ENCODE peak calls at places on chromosomes 11 and 22, in four cellular contexts. O, X, Z and E are unnamed samples.

GRCh38 chr11:107732327-107733051 is 20.6 kb upstream of the SLN start:
- DNase-seq in Z (no peak), O (peak; percentile 21), X (no peak), E (no peak)

GRCh38 chr22:35883028-35883620 is 145.5 kb downstream of the RBFOX2 start:
- DNase-seq in Z (no peak), O (no peak), X (peak; percentile 78), E (no peak)

GRCh38 chr22:37485714-37486223 is 415 bp downstream of the MFNG start:
- DNase-seq in O (no peak), Z (no peak), X (peak; percentile 27), E (peak; percentile 54)

GRCh38 chr11:15613799-15614198 is 499.1 kb downstream of the INSC start:
- DNase-seq in O (no peak), X (no peak), Z (no peak), E (no peak)

GRCh38 chr11:134988495-134988894 is 576.5 kb upstream of the B3GAT1 start:
- DNase-seq in O (no peak), X (no peak), Z (no peak), E (no peak)

GRCh38 chr11:45163956-45164575 is 17.6 kb downstream of the PRDM11 start:
- DNase-seq in Z (peak; percentile 46), X (peak; percentile 10), O (no peak), E (no peak)

GRCh38 chr11:98101329-98101728 is 919.4 kb upstream of the CNTN5 start:
- DNase-seq in X (no peak), Z (no peak), O (no peak), E (no peak)

GRCh38 chr11:119065369-119065768 is 2.2 kb upstream of the VPS11 start:
- DNase-seq in X (peak; percentile 31), Z (no peak), O (no peak), E (no peak)

GRCh38 chr11:39673994-39674393 is 1785.5 kb downstream of the LRRC4C start:
- DNase-seq in X (no peak), Z (no peak), O (no peak), E (no peak)

GRCh38 chr11:6576471-6577373 is 26.7 kb downstream of the RRP8 start:
- DNase-seq in O (no peak), X (peak; percentile 84), Z (peak; percentile 83), E (no peak)

GRCh38 chr11:94144233-94144632 is 15.6 kb downstream of the PANX1 start:
- DNase-seq in X (no peak), Z (no peak), O (no peak), E (no peak)

GRCh38 chr11:118907749-118908106 is 18.0 kb downstream of the BCL9L start:
- DNase-seq in Z (no peak), O (no peak), X (no peak), E (no peak)

DNA sequence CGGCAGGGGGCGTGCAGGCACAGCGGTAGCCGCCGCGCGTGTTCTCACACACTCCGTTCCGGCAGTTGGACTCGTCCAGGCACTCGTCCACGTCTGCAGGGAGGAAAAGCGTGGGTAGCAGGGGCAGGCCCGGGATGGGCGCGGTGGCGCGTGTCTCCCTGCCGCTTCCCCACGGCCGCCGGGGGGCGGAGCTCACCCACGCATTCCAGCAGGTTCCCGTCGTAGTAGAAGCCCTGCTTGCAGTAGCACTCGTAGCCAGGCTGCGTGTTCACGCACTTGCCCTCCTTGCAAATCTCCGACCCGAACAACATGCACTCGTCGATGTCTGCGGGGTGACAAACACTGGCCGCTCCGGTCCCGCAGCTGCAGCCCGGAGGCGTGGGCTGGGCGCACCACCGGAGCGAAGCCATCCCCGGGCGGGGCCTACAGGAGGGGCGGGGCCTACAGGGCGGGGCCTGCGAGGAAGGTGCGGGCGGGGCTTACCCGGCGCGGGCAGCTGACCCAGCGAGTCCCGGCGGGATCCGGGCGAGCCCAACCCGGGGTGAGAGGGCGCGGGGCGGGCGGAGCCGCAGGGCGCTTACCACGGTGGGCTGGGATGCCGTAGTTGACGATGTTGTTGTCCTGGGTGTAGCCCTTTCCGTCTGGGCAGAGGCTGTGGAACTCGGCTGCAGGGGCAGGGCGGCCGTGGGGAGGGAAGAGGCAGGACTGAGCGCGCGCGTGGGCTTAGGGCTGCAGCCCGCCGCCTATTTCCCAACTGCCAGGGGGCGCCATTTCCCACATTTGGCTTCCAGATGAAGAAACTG is 15.6 kb downstream of the SCYL1 start:
- DNase-seq in X (peak; percentile 90), Z (peak; percentile 95), O (peak; percentile 71), E (peak; percentile 99)
- TF ChIP-seq POLR2AphosphoS5 in X (peak; percentile 33), Z (peak; percentile 66), O (peak; percentile 68), E (peak; percentile 43)

GRCh38 chr11:121451982-121452608 is at the start of gene SORL1:
- DNase-seq in X (peak; percentile 26), Z (peak; percentile 85), O (no peak), E (peak; percentile 52)
- TF ChIP-seq POLR2A in X (no peak), Z (no peak), O (peak; percentile 87), E (peak; percentile 77)

DNA sequence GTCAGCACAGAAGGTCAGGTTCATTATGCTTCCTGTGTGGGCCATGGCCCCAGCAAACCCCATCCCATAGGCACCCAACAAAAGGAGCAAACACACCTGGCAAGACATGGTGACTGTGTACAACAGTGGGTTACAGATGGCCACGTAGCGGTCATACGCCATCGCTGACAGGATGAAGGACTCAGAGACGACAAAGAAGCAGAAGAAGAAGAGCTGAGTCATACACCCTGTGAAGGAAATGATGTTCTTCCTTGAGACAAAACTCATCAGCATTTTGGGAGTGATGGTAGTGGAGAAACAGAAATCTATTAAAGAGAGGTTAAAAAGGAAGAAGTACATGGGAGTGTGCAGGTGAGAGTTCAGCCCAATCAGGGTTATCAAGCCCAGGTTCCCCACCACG is 309 bp downstream of the OR8B12 start:
- DNase-seq in O (no peak), X (no peak), Z (no peak), E (no peak)
- TF ChIP-seq POLR2AphosphoS5 in O (no peak), X (no peak), Z (no peak), E (no peak)

GRCh38 chr11:95297680-95298452 is 66.9 kb upstream of the SESN3 start:
- DNase-seq in Z (no peak), X (no peak), O (no peak), E (no peak)

GRCh38 chr11:95302211-95302610 is 71.2 kb upstream of the SESN3 start:
- DNase-seq in O (no peak), X (no peak), Z (no peak), E (no peak)

GRCh38 chr11:95304777-95305176 is 73.8 kb upstream of the SESN3 start:
- DNase-seq in O (no peak), X (no peak), Z (no peak), E (no peak)

GRCh38 chr11:95299078-95299611 is 68.1 kb upstream of the SESN3 start:
- DNase-seq in Z (no peak), O (no peak), X (no peak), E (no peak)

DNA sequence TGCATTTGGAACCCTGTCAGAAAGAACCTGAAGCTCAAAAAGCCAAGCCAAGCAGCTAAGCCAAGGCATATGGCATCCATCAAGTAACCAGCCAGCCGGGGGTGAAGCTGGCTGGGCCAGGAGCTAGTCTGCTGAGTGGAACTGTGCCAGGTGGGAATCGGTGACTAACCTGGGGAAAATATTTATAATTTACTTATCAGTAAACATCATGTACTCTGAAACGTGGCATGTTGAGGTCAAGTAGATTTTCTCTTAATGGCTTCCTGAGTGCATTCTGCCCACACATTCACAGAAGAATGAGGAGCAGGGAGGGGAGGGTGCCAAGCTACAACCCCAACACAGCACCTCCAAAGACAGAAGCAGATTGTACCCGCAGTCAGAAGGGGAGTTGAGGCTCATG is 70.5 kb upstream of the SESN3 start:
- DNase-seq in X (no peak), Z (no peak), O (no peak), E (no peak)
- TF ChIP-seq POLR2A in X (no peak), Z (no peak), O (no peak), E (no peak)

GRCh38 chr11:8721740-8722139 is 39.1 kb downstream of the RPL27A start:
- DNase-seq in O (no peak), X (no peak), Z (no peak), E (no peak)
- TF ChIP-seq POLR2AphosphoS5 in O (no peak), X (no peak), Z (no peak), E (no peak)

DNA sequence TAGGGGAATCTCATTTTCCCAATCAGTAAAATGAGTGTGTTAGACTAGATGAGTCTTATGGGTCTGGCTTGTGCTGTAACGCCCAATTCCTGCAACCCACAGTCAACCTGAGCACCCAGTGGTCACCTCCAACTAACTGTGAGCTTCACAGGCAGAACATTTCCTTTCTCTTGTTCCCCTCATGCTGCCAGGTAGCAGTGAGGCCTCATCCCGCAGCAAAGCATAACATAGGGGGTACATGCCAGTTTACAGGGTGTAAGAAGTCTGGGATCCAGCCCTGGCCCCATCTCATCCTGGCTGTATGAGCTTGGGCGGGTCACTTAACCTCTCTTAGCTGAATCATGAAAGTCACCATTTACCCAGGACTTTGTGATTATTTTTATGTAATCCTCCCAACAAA is 3.7 kb downstream of the EFEMP2 start:
- DNase-seq in Z (no peak), X (no peak), O (no peak), E (no peak)
- TF ChIP-seq POLR2A in Z (no peak), X (no peak), O (no peak), E (no peak)

GRCh38 chr11:72007089-72007476 is 8.4 kb downstream of the IL18BP start:
- DNase-seq in X (no peak), Z (peak; percentile 59), O (no peak), E (no peak)
- TF ChIP-seq POLR2AphosphoS5 in X (no peak), Z (no peak), O (no peak), E (no peak)

DNA sequence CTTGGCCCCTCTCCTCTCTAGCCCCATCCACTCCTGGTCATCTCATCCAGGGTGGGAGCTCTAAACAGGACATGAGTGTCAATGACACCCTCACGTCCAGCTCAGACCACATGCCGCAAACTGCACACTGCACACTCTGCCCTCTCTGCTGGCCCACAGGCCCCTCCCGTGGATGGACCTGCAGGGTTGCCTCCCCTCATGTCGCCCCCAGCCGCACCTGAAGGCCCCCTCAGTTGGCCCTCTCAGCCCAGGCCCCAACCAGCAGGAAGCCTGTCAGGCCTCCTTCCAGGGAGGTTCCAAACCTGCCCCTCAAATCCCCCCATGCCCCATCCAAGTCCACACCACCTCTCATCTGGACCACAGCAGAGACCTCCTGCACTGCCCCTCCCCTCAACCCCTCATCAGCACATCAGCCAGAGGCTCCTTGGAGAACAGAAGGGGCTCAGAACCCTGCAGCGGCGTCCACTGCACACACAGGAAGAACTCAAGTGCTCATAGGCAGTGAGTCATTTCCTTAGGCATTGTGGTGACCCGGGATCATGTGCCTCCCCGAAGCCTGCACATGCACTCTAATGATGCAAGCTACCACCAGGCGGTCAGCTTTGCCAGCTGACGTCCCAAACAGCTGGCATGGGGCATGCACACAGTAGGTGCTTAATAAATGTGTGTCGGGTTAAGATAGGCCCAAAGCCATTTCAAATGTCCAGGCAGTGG is 12.9 kb upstream of the CDKN1C start:
- DNase-seq in O (no peak), X (peak; percentile 88), Z (peak; percentile 83), E (no peak)
- TF ChIP-seq POLR2A in O (no peak), X (no peak), Z (no peak), E (no peak)

DNA sequence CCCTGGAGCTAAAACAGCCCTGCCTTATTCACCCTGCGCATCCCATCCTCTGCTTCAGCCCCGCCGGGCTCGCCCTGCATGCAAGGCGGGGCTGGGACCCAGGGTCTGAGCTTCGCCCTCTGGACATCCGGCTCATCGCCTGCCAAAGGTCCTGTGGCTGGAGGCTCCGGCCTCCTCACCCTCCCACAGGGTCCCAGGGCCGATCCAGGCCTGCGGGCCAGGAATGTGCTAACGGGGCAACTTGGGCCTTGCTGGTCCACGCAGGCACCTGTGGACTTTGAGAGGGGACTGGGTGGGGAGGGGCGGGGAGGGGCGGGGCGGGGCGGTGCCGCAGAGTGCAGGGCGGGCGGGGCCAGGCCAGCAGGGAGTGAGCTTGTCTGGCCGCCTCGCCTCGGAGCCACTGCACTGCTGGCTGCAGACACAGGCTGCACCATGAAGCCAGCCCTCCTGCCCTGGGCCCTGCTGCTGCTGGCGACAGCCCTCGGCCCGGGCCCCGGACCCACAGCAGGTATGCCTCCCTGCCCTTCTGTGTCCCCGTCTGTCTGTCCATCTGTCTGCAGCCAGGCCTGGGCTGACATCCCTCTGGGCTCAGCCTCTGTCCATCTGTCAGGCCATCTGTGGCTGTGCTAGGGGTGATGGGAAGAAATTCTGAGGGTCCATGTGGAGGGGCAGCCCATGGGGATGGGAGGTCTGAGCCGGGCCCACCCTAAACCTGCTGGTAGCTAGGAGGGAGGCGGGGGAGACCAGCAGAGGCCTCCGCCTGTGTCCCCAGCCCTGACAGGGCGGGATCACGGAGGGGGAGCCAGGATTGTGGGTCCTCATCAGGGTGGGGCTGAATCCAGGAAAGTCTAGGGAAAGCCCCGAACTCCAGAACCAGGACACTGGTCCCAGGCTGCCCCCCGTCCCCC is at the start of gene SUSD2:
- DNase-seq in X (no peak), O (no peak), Z (no peak), E (no peak)
- TF ChIP-seq POLR2AphosphoS5 in X (no peak), O (no peak), Z (no peak), E (no peak)